ENCODE peak calls at places on chromosomes 13 and 19, in four cellular contexts. B is H1, T is IMR-90, U is H9. E is an unnamed sample.

GRCh38 chr19:2546128-2547032 is 70.5 kb downstream of the GADD45B start:
- DNase-seq in B (peak), T (no peak), U (peak), E (peak)

GRCh38 chr19:2906631-2907195 is 6.0 kb downstream of the ZNF57 start:
- DNase-seq in T (no peak), U (no peak), B (no peak), E (no peak)

GRCh38 chr19:36997843-36998235 is 80.4 kb upstream of the ZNF420 start:
- DNase-seq in B (no peak), T (no peak), U (no peak), E (no peak)

GRCh38 chr19:48284891-48285290 is 15.0 kb downstream of the ZNF114 start:
- DNase-seq in U (no peak), B (no peak), T (peak), E (no peak)

GRCh38 chr13:85798999-85799646 is at the start of gene SLITRK6:
- DNase-seq in B (no peak), U (peak), T (peak), E (peak)

GRCh38 chr13:26561636-26562537 is 4.4 kb downstream of the WASF3 start:
- DNase-seq in B (no peak), T (peak), U (no peak), E (peak)

GRCh38 chr13:109795021-109795420 is 8.6 kb upstream of the IRS2 start:
- DNase-seq in U (no peak), B (no peak), T (no peak), E (no peak)

GRCh38 chr19:33510728-33511255 is 10.8 kb downstream of the PEPD start:
- DNase-seq in T (no peak), B (no peak), U (no peak), E (no peak)

GRCh38 chr19:43755256-43755801 is 567 bp upstream of the SMG9 start:
- DNase-seq in B (peak), U (peak), T (peak), E (peak)

GRCh38 chr13:85430216-85430615 is 369.0 kb downstream of the SLITRK6 start:
- DNase-seq in B (no peak), U (no peak), T (no peak), E (no peak)

GRCh38 chr13:114069376-114070097 is 62.9 kb downstream of the RASA3 start:
- DNase-seq in U (no peak), T (no peak), B (no peak), E (no peak)

GRCh38 chr13:64158910-64159309 is 2743.3 kb upstream of the PCDH20 start:
- DNase-seq in U (no peak), B (no peak), T (peak), E (no peak)

GRCh38 chr13:44368062-44368591 is 5.5 kb upstream of the SERP2 start:
- DNase-seq in B (no peak), U (no peak), T (peak), E (no peak)

GRCh38 chr19:48718711-48719231 is 754 bp downstream of the MAMSTR start:
- DNase-seq in U (peak), T (no peak), B (no peak), E (peak)

DNA sequence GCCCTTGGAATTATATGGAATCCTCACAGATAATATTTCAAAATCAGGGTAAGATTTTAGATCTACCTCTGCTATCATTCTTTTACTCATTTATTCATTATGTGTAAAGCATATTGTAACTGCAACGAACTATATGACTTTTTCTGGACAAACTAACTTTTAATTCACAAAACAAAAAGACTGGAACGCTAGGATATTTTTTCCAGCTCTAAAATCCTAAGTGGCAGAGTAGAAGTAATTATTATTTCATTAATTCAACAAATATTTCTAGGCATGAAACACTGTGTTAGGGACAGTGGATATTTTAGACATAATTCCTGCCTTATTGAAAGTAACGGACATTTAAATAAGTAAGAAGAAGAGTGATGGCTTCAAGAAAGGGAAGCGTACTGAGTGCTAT is 26.9 kb upstream of the SOX21 start:
- DNase-seq in T (no peak), U (no peak), B (no peak), E (no peak)
- H4K5ac ChIP-seq in T (no peak), U (no peak), B (no peak), E (no peak)

GRCh38 chr13:98541211-98541610 is 35.7 kb downstream of the STK24 start:
- DNase-seq in U (no peak), B (no peak), T (no peak), E (no peak)

GRCh38 chr13:98537740-98538139 is 39.2 kb downstream of the STK24 start:
- DNase-seq in U (no peak), B (no peak), T (no peak), E (no peak)

GRCh38 chr13:98540476-98540875 is 36.4 kb downstream of the STK24 start:
- DNase-seq in U (no peak), T (no peak), B (no peak), E (no peak)

GRCh38 chr13:98541701-98542203 is 35.2 kb downstream of the STK24 start:
- DNase-seq in B (no peak), U (no peak), T (no peak), E (no peak)

GRCh38 chr13:98539655-98540054 is 37.3 kb downstream of the STK24 start:
- DNase-seq in B (no peak), U (no peak), T (no peak), E (no peak)
- H3K4ac ChIP-seq in B (no peak), U (no peak), T (no peak), E (no peak)

DNA sequence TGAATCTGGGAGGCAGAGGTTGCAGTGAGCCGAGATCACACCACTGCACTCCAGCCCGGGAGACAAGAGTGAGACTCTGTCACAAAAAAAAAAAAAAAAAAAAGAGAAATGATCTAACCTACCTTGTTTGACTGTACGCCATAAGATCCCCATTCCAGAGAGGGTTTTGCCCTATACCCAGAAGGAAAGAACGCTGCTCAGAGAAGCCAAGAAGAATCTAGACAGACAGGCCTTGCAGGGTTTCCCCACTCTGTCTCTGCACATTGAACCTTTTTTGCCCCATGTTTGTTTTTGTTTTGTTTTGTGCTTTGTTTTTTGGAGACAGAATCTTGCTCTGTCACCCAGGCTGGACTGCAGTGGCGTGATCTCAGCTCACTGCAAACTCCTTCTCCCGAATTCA is 7.4 kb upstream of the MAP1S start:
- DNase-seq in T (no peak), U (no peak), B (no peak), E (no peak)
- H3K4me2 ChIP-seq in T (no peak), U (no peak), B (no peak), E (no peak)

DNA sequence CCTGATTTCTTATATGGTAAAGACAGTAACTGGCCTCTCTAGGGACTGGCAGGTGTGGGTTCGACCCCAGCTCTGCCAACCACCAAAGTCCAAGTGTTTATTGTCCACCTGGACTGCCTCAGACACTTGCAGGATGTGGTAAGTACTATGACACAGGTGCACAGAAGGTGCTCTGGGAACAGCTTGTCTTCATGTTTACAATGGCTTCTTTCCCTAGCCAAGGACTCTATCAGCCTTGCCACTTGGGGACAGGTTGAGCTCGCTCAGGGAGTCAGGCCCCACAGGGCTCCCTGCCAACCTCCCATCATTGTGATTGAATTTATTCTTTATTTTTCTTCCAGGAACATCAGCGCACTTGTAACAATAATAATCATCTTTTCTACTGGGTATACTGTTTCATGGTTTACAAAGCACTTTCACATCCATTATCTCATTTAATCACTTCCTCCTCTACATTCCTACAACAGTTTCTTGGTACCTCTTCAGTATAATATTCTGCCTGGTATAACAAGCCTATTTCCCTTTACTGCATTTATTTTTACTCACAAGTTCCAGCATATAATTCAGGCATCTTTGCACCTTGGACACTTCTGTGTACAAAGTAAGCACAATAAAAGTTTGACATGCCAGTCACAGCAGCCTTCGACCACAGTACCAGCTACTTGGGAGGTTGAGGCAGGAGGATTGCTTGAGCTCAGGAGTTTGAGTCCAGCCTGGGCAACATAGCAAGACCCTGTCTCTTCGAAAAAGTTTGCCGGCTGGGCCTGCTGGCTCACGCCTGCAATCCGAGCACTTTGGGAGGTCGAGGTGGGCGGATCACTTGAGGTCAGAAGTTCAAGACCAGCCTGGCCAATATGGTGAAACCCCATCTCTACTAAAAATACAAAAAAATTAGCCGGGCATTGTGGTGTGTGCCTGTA is 24.2 kb upstream of the GATAD2A start:
- DNase-seq in B (no peak), U (no peak), T (no peak), E (no peak)
- H4K5ac ChIP-seq in B (no peak), U (no peak), T (no peak), E (no peak)

GRCh38 chr13:29282096-29282495 is 313.4 kb downstream of the SLC7A1 start:
- DNase-seq in U (no peak), B (no peak), T (no peak), E (no peak)

GRCh38 chr13:29284726-29285125 is 310.8 kb downstream of the SLC7A1 start:
- DNase-seq in T (no peak), B (no peak), U (no peak), E (peak)

DNA sequence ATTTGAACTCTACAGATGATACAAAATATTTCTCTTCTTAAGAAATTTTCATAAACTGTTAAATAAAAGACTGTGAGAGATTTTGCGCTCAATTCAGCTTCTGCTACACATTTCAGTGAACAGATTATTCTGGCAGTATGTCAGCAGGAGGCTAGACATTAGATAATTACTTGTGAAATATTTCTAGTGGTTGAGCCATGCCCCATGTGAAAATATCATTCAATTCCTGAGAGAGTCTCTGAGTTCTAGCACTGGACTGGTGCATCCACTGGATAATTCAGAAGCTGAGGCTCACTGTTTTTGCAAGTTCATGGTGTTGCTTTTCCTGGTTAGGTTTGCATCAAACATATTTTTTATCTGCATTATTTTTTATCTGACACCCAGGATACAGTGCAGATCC is 315.6 kb downstream of the SLC7A1 start:
- DNase-seq in T (no peak), U (no peak), B (no peak), E (no peak)
- H3K4ac ChIP-seq in T (no peak), U (no peak), B (no peak), E (no peak)

GRCh38 chr13:98207411-98207810 is 30.3 kb upstream of the RNF113B start:
- DNase-seq in B (no peak), T (peak), U (no peak), E (no peak)
- H3K4me2 ChIP-seq in B (no peak), T (peak), U (no peak), E (no peak)

E was measured in mesendoderm.